ENCODE peak calls at places on chromosomes 16 and 17, in five cellular contexts. P is heart right ventricle; G is body of pancreas; T is CD4-positive, CD25-positive, alpha-beta regulatory T cell; X is PC-3. D is an unnamed sample. For H3K27me3, the result is how much of the 10 kb centered on the place peaks cover.

GRCh38 chr16:68700120-68700519 is 37.0 kb upstream of the CDH1 start:
- DNase-seq in P (no peak), G (no peak), T (no peak), X (no peak), D (no peak)

GRCh38 chr17:45238155-45238774 is 16.6 kb downstream of the FMNL1 start:
- DNase-seq in P (no peak), G (no peak), T (no peak), X (no peak), D (no peak)

GRCh38 chr17:62696256-62696655 is 68.8 kb downstream of the MRC2 start:
- DNase-seq in P (no peak), G (no peak), T (no peak), X (no peak), D (no peak)

GRCh38 chr17:65595071-65595655 is 33.7 kb upstream of the AXIN2 start:
- DNase-seq in P (no peak), G (no peak), T (no peak), X (no peak), D (no peak)

GRCh38 chr17:348692-349425 is 3.7 kb downstream of the RPH3AL start:
- DNase-seq in P (no peak), G (peak), T (no peak), X (no peak), D (peak)

GRCh38 chr16:68229431-68230175 is 6.3 kb downstream of the ESRP2 start:
- DNase-seq in P (no peak), G (peak), T (peak), X (peak), D (no peak)

GRCh38 chr16:53048139-53048915 is 4.4 kb downstream of the CHD9NB start:
- DNase-seq in P (no peak), G (no peak), T (no peak), X (no peak), D (no peak)

GRCh38 chr17:76793775-76794174 is 55.9 kb downstream of the MFSD11 start:
- DNase-seq in P (no peak), G (no peak), T (peak), X (peak), D (no peak)

GRCh38 chr16:2842340-2843000 is 12.4 kb downstream of the ZG16B start:
- DNase-seq in P (peak), G (peak), T (peak), X (no peak), D (peak)

GRCh38 chr16:13036600-13036999 is 135.2 kb downstream of the SHISA9 start:
- DNase-seq in P (peak), G (peak), T (peak), X (peak), D (no peak)

GRCh38 chr17:51721711-51722110 is 436.8 kb downstream of the CA10 start:
- DNase-seq in P (no peak), G (no peak), T (no peak), X (peak), D (no peak)

GRCh38 chr17:2056221-2057129 is 1.6 kb downstream of the HIC1 start:
- DNase-seq in P (no peak), G (no peak), T (peak), X (no peak), D (no peak)

GRCh38 chr16:56226840-56227525 is 35.7 kb downstream of the GNAO1 start:
- DNase-seq in P (no peak), G (no peak), T (no peak), X (no peak), D (no peak)

GRCh38 chr16:25135239-25135878 is 23.8 kb downstream of the LCMT1 start:
- DNase-seq in P (no peak), G (no peak), T (no peak), X (peak), D (no peak)

GRCh38 chr16:85403693-85404092 is 209.4 kb upstream of the GSE1 start:
- DNase-seq in P (no peak), G (no peak), T (no peak), X (no peak), D (no peak)

GRCh38 chr17:58316260-58316960 is 12.2 kb downstream of the TSPOAP1 start:
- DNase-seq in P (no peak), G (no peak), T (no peak), X (no peak), D (no peak)

GRCh38 chr17:19348081-19348650 is 14.4 kb downstream of the B9D1 start:
- DNase-seq in P (no peak), G (no peak), T (no peak), X (no peak), D (no peak)

GRCh38 chr17:74815067-74815466 is 38.9 kb upstream of the NAT9 start:
- DNase-seq in P (no peak), G (no peak), T (no peak), X (no peak), D (no peak)

GRCh38 chr16:19851476-19851875 is 33.2 kb downstream of the GPRC5B start:
- DNase-seq in P (peak), G (no peak), T (no peak), X (no peak), D (no peak)

GRCh38 chr16:74607310-74607966 is 524 bp upstream of the GLG1 start:
- DNase-seq in P (no peak), G (no peak), T (no peak), X (no peak), D (no peak)

GRCh38 chr17:79948918-79949645 is 86.6 kb downstream of the TBC1D16 start:
- DNase-seq in P (no peak), G (no peak), T (no peak), X (no peak), D (no peak)

GRCh38 chr17:5780476-5780875 is 196.2 kb upstream of the NLRP1 start:
- DNase-seq in P (no peak), G (no peak), T (no peak), X (peak), D (no peak)

GRCh38 chr17:34613064-34614019 is 34.0 kb downstream of the TMEM132E start:
- DNase-seq in P (no peak), G (peak), T (no peak), X (no peak), D (no peak)

GRCh38 chr17:19410875-19411291 is at the start of gene RNF112:
- DNase-seq in P (peak), G (no peak), T (no peak), X (no peak), D (no peak)

GRCh38 chr17:10739341-10739905 is 9.6 kb upstream of the TMEM220 start:
- DNase-seq in P (no peak), G (no peak), T (no peak), X (no peak), D (no peak)

GRCh38 chr16:5907544-5907943 is 809.9 kb upstream of the EEF2KMT start:
- DNase-seq in P (no peak), G (no peak), T (no peak), X (no peak), D (no peak)

GRCh38 chr16:56279132-56279531 is 87.8 kb downstream of the GNAO1 start:
- DNase-seq in P (no peak), G (no peak), T (peak), X (peak), D (no peak)

GRCh38 chr17:27038676-27039075 is 255.2 kb upstream of the WSB1 start:
- DNase-seq in P (no peak), G (no peak), T (no peak), X (peak), D (no peak)

GRCh38 chr16:80056334-80056733 is 455.8 kb upstream of the MAF start:
- DNase-seq in P (no peak), G (no peak), T (no peak), X (no peak), D (no peak)

GRCh38 chr16:20849587-20850390 is 43.5 kb downstream of the REXO5 start:
- DNase-seq in P (peak), G (peak), T (peak), X (peak), D (peak)

GRCh38 chr17:14464741-14465140 is 163.9 kb downstream of the HS3ST3B1 start:
- DNase-seq in P (no peak), G (no peak), T (no peak), X (peak), D (no peak)

DNA sequence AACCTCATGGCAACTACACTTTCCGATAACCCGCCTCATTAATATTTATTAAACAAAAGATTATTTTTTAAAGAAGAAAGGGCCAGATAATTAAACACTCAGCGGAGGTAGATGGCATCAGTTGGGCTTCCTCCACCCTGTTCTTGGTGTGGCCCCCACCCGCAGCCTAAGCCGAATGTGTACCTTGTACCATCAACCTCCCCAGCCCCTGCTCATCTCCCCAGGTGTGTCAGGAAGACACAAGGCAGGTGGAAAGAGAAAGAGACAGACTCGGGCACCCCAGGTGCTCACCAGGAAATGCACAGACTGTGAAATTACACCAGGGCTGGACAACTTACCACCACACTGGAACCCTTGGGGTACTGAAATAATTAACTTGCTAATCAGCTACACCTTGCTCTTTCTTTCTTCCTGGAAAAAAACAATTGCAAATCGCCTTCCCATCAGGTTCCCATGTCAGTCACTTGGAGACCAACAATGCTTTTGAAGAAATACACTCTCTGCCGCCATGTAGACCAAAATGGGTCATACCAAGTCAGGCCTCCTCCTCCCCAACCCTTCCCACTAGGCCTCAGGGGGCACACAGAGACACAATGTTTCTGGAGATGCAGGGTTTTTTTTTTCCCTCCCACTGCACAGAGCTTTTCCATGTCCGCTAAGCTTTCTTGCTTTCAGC is 8.7 kb upstream of the LHX1 start:
- DNase-seq in P (no peak), G (no peak), T (no peak), X (no peak), D (no peak)
- H3K27ac ChIP-seq in P (no peak), G (no peak), T (no peak), X (no peak), D (no peak)

GRCh38 chr16:86573646-86574508 is 4.5 kb upstream of the FOXL1 start:
- DNase-seq in P (no peak), G (no peak), T (no peak), X (no peak), D (no peak)
- H3K27me3 ChIP-seq in P (half or more), G (half or more), T (under half), X (under half), D (under half)

GRCh38 chr17:67635688-67636087 is 82.0 kb upstream of the NOL11 start:
- DNase-seq in P (no peak), G (no peak), T (no peak), X (no peak), D (no peak)

GRCh38 chr17:67638871-67639270 is 78.9 kb upstream of the NOL11 start:
- DNase-seq in P (no peak), G (no peak), T (no peak), X (no peak), D (no peak)

GRCh38 chr17:67636312-67636711 is 81.4 kb upstream of the NOL11 start:
- DNase-seq in P (no peak), G (no peak), T (no peak), X (no peak), D (no peak)

GRCh38 chr17:67637901-67638641 is 79.7 kb upstream of the NOL11 start:
- DNase-seq in P (no peak), G (peak), T (no peak), X (peak), D (peak)

GRCh38 chr17:67636841-67637240 is 80.9 kb upstream of the NOL11 start:
- DNase-seq in P (no peak), G (peak), T (no peak), X (peak), D (no peak)
- H3K27ac ChIP-seq in P (no peak), G (peak), T (no peak), X (no peak), D (no peak)

GRCh38 chr16:54929090-54930033 is 1.3 kb upstream of the IRX5 start:
- DNase-seq in P (peak), G (peak), T (peak), X (peak), D (peak)
- H3K27me3 ChIP-seq in P (half or more), G (under half), T (under half), X (half or more), D (under half)

D was measured in lung.